ENCODE peak calls at places on chromosomes 16 and 17, in ten cellular contexts. H, G, Z, J, U, D, S, E, L and T are unnamed samples.

GRCh38 chr16:10210979-10211378 is 28.8 kb upstream of the GRIN2A start:
- DNase-seq in S (no peak), G (no peak), E (no peak), D (no peak), Z (no peak), U (no peak), L (no peak), H (no peak), J (no peak), T (no peak)

GRCh38 chr17:45949755-45950320 is 49.2 kb upstream of the STH start:
- DNase-seq in G (no peak), E (no peak), Z (no peak), D (no peak), L (no peak), H (no peak), U (no peak), J (no peak), S (no peak), T (no peak)

GRCh38 chr17:38752930-38753506 is 477 bp downstream of the PSMB3 start:
- DNase-seq in Z (no peak), S (no peak), L (no peak), G (no peak), U (no peak), H (no peak), E (no peak), D (no peak), J (no peak), T (no peak)

GRCh38 chr16:79602615-79603014 is 2.1 kb upstream of the MAF start:
- DNase-seq in S (no peak), H (no peak), J (no peak), D (no peak), Z (no peak), E (peak; percentile 48), U (no peak), G (peak; percentile 73), L (no peak), T (no peak)

GRCh38 chr17:19248923-19249574 is 11.9 kb downstream of the EPN2 start:
- DNase-seq in G (peak; percentile 45), H (no peak), E (no peak), J (no peak), Z (peak; percentile 89), L (peak; percentile 58), D (no peak), S (no peak), U (no peak), T (peak; percentile 74)

GRCh38 chr17:27651411-27652345 is 20.7 kb downstream of the LGALS9 start:
- DNase-seq in L (peak; percentile 60), H (peak; percentile 73), E (peak; percentile 78), S (peak; percentile 12), J (no peak), U (peak; percentile 82), D (peak; percentile 45), Z (peak; percentile 73), G (peak; percentile 89), T (peak; percentile 42)

GRCh38 chr17:11240041-11240801 is 792 bp upstream of the SHISA6 start:
- DNase-seq in G (no peak), E (no peak), L (no peak), J (no peak), Z (no peak), S (no peak), D (no peak), H (no peak), U (no peak), T (no peak)

GRCh38 chr17:28193241-28193640 is 125.8 kb upstream of the TMEM97 start:
- DNase-seq in Z (no peak), J (no peak), D (no peak), G (peak; percentile 51), U (no peak), S (no peak), H (peak; percentile 57), E (no peak), L (no peak), T (no peak)

GRCh38 chr17:56786989-56787482 is 46.7 kb downstream of the C17orf67 start:
- DNase-seq in D (peak; percentile 11), L (peak; percentile 83), H (peak; percentile 93), G (peak; percentile 79), S (no peak), U (peak; percentile 70), J (peak; percentile 88), E (peak; percentile 75), Z (peak; percentile 94), T (no peak)

GRCh38 chr17:50550661-50551432 is 3.9 kb downstream of the SPATA20 start:
- DNase-seq in U (no peak), S (peak; percentile 72), L (peak; percentile 79), H (no peak), D (no peak), Z (peak; percentile 91), G (peak; percentile 73), E (no peak), J (peak; percentile 83), T (peak; percentile 78)

GRCh38 chr16:49620158-49620867 is 235.6 kb downstream of the ZNF423 start:
- DNase-seq in J (peak; percentile 47), Z (peak; percentile 91), U (no peak), L (peak; percentile 91), H (no peak), G (peak; percentile 60), E (no peak), D (no peak), S (no peak), T (peak; percentile 81)

GRCh38 chr16:24580665-24581064 is 41.3 kb downstream of the RBBP6 start:
- DNase-seq in U (no peak), G (no peak), H (no peak), S (no peak), J (peak; percentile 29), Z (peak; percentile 67), L (no peak), D (no peak), E (no peak), T (no peak)

GRCh38 chr17:58324409-58325288 is 3.9 kb downstream of the TSPOAP1 start:
- DNase-seq in S (peak; percentile 30), H (no peak), U (no peak), D (no peak), Z (no peak), J (no peak), E (no peak), L (peak; percentile 32), G (no peak), T (no peak)

GRCh38 chr17:64964796-64965195 is 45.5 kb upstream of the LRRC37A3 start:
- DNase-seq in Z (no peak), S (no peak), J (no peak), U (no peak), E (no peak), D (no peak), H (no peak), L (no peak), G (no peak), T (no peak)

GRCh38 chr17:57724038-57724728 is 20.9 kb downstream of the CCDC182 start:
- DNase-seq in S (no peak), J (no peak), G (no peak), Z (no peak), E (no peak), U (no peak), L (peak; percentile 55), H (no peak), D (no peak), T (peak; percentile 84)

GRCh38 chr16:89199241-89200123 is 855 bp downstream of the SLC22A31 start:
- DNase-seq in Z (no peak), J (no peak), E (no peak), L (no peak), U (no peak), G (no peak), H (no peak), D (no peak), S (no peak), T (peak; percentile 63)

GRCh38 chr16:72247821-72248253 is 75.9 kb upstream of the PMFBP1 start:
- DNase-seq in S (no peak), G (no peak), D (no peak), E (no peak), U (no peak), J (no peak), Z (peak; percentile 64), L (no peak), H (no peak), T (no peak)

GRCh38 chr17:77451271-77451893 is 310.6 kb downstream of the SEC14L1 start:
- DNase-seq in G (peak; percentile 91), J (no peak), Z (peak; percentile 55), E (peak; percentile 71), U (peak; percentile 82), H (no peak), L (peak; percentile 92), S (peak; percentile 69), D (peak; percentile 68), T (peak; percentile 97)

GRCh38 chr16:86575754-86576557 is 2.4 kb upstream of the FOXL1 start:
- DNase-seq in G (peak; percentile 79), J (peak; percentile 98), U (peak; percentile 65), Z (peak; percentile 98), H (peak; percentile 52), D (no peak), E (peak; percentile 68), S (peak; percentile 11), L (peak; percentile 94), T (peak; percentile 90)

GRCh38 chr16:19850131-19850817 is 34.4 kb downstream of the GPRC5B start:
- DNase-seq in D (no peak), U (no peak), H (no peak), Z (no peak), G (peak; percentile 2), J (no peak), L (no peak), S (no peak), E (no peak), T (no peak)

GRCh38 chr16:69166221-69166833 is 20.6 kb upstream of the SNTB2 start:
- DNase-seq in S (no peak), J (no peak), E (peak; percentile 48), L (peak; percentile 46), Z (peak; percentile 51), U (peak; percentile 84), G (no peak), D (peak; percentile 56), H (no peak), T (no peak)

GRCh38 chr16:10126686-10127085 is 55.5 kb downstream of the GRIN2A start:
- DNase-seq in H (no peak), Z (peak; percentile 58), L (peak; percentile 70), J (no peak), G (no peak), D (no peak), U (no peak), E (no peak), S (no peak), T (no peak)

GRCh38 chr16:31130899-31131298 is 4.6 kb downstream of the PRSS8 start:
- DNase-seq in J (no peak), U (no peak), L (no peak), D (no peak), Z (no peak), E (no peak), H (no peak), G (peak; percentile 91), S (no peak), T (no peak)

GRCh38 chr16:30458561-30459394 is 13.1 kb upstream of the SEPHS2 start:
- DNase-seq in J (no peak), G (peak; percentile 90), H (peak; percentile 99), U (peak; percentile 93), L (peak; percentile 5), D (peak; percentile 80), E (peak; percentile 95), S (no peak), Z (no peak), T (no peak)

GRCh38 chr17:49519781-49520180 is 24.7 kb downstream of the NGFR start:
- DNase-seq in U (no peak), H (no peak), Z (no peak), G (peak; percentile 30), L (no peak), D (no peak), S (no peak), E (no peak), J (no peak), T (peak; percentile 52)

GRCh38 chr17:51817955-51818354 is 340.6 kb downstream of the CA10 start:
- DNase-seq in L (no peak), Z (no peak), U (no peak), D (no peak), J (no peak), E (no peak), G (no peak), H (no peak), S (no peak), T (no peak)

GRCh38 chr17:1865252-1866037 is 35.6 kb downstream of the RPA1 start:
- DNase-seq in Z (peak; percentile 62), E (peak; percentile 63), S (no peak), L (peak; percentile 22), D (peak; percentile 18), H (peak; percentile 68), U (peak; percentile 56), J (peak; percentile 57), G (peak; percentile 75), T (peak; percentile 62)

GRCh38 chr16:49396206-49396720 is 22.7 kb downstream of the C16orf78 start:
- DNase-seq in U (no peak), D (no peak), E (no peak), Z (no peak), G (no peak), J (no peak), L (no peak), S (no peak), H (no peak), T (no peak)